ENCODE peak calls at places on chromosomes 1 and 21, in four cellular contexts. A is BJ, P is pancreas, Q is dorsolateral prefrontal cortex. I is an unnamed sample.

GRCh38 chr1:220045356-220046051 is 801 bp downstream of the EPRS1 start:
- DNase-seq in Q (no peak), P (no peak), A (no peak), I (no peak)

GRCh38 chr1:157517026-157517425 is 35.3 kb downstream of the FCRL5 start:
- DNase-seq in Q (no peak), A (no peak), P (no peak), I (no peak)

GRCh38 chr21:42841156-42841915 is 38.0 kb downstream of the WDR4 start:
- DNase-seq in A (no peak), P (peak), Q (no peak), I (no peak)

GRCh38 chr1:211876849-211877248 is 46.3 kb upstream of the LPGAT1 start:
- DNase-seq in P (no peak), A (no peak), Q (no peak), I (no peak)

GRCh38 chr1:168735987-168736386 is 7.0 kb upstream of the DPT start:
- DNase-seq in Q (no peak), A (no peak), P (no peak), I (no peak)

GRCh38 chr1:11564237-11564636 is 85.3 kb downstream of the DISP3 start:
- DNase-seq in A (no peak), P (no peak), Q (no peak), I (no peak)

GRCh38 chr1:185155600-185156320 is 993 bp downstream of the TRMT1L start:
- DNase-seq in A (no peak), Q (no peak), P (no peak), I (no peak)

GRCh38 chr1:177164380-177165068 is at the start of gene ASTN1:
- DNase-seq in Q (peak), A (no peak), P (peak), I (peak)

GRCh38 chr1:219555802-219556201 is 57.1 kb downstream of the ZC3H11B start:
- DNase-seq in A (no peak), Q (no peak), P (no peak), I (no peak)

GRCh38 chr1:98651116-98651625 is 10.3 kb upstream of the SNX7 start:
- DNase-seq in P (no peak), A (no peak), Q (no peak), I (no peak)

GRCh38 chr1:212545941-212546638 is 62.5 kb upstream of the ATF3 start:
- DNase-seq in P (no peak), A (no peak), Q (no peak), I (no peak)

GRCh38 chr1:112872551-112872962 is 83.4 kb downstream of the SLC16A1 start:
- DNase-seq in A (no peak), P (no peak), Q (no peak), I (no peak)

GRCh38 chr1:190067592-190067991 is 410.1 kb downstream of the BRINP3 start:
- DNase-seq in A (no peak), Q (no peak), P (no peak), I (no peak)

GRCh38 chr1:111571987-111572386 is 47.6 kb upstream of the RAP1A start:
- DNase-seq in P (no peak), A (no peak), Q (no peak), I (no peak)

GRCh38 chr1:14067036-14067435 is 367.0 kb downstream of the PRDM2 start:
- DNase-seq in P (no peak), Q (no peak), A (no peak), I (no peak)

GRCh38 chr1:6041432-6042062 is 4.1 kb upstream of the KCNAB2 start:
- DNase-seq in A (no peak), P (no peak), Q (peak), I (peak)

GRCh38 chr1:3284691-3285090 is 169.8 kb upstream of the ARHGEF16 start:
- DNase-seq in P (no peak), Q (no peak), A (no peak), I (no peak)

GRCh38 chr1:222068101-222068500 is 326.2 kb upstream of the DUSP10 start:
- DNase-seq in Q (no peak), A (no peak), P (no peak), I (no peak)

GRCh38 chr1:87787551-87787950 is 458.9 kb downstream of the LMO4 start:
- DNase-seq in Q (no peak), A (no peak), P (no peak), I (no peak)

GRCh38 chr1:44220001-44220751 is 6.9 kb downstream of the DMAP1 start:
- DNase-seq in P (no peak), A (no peak), Q (no peak), I (no peak)

GRCh38 chr1:235023197-235024044 is 105.2 kb downstream of the TOMM20 start:
- DNase-seq in A (no peak), P (no peak), Q (no peak), I (no peak)

GRCh38 chr1:8831329-8831728 is 13.9 kb upstream of the RERE start:
- DNase-seq in A (no peak), Q (no peak), P (no peak), I (no peak)

GRCh38 chr1:93362237-93362636 is 16.5 kb downstream of the DR1 start:
- DNase-seq in Q (no peak), P (no peak), A (no peak), I (no peak)

GRCh38 chr1:207164086-207164485 is 60.1 kb downstream of the C4BPA start:
- DNase-seq in A (no peak), Q (no peak), P (no peak), I (no peak)

GRCh38 chr1:3518256-3518655 is 63.8 kb downstream of the ARHGEF16 start:
- DNase-seq in Q (no peak), P (no peak), A (no peak), I (no peak)

DNA sequence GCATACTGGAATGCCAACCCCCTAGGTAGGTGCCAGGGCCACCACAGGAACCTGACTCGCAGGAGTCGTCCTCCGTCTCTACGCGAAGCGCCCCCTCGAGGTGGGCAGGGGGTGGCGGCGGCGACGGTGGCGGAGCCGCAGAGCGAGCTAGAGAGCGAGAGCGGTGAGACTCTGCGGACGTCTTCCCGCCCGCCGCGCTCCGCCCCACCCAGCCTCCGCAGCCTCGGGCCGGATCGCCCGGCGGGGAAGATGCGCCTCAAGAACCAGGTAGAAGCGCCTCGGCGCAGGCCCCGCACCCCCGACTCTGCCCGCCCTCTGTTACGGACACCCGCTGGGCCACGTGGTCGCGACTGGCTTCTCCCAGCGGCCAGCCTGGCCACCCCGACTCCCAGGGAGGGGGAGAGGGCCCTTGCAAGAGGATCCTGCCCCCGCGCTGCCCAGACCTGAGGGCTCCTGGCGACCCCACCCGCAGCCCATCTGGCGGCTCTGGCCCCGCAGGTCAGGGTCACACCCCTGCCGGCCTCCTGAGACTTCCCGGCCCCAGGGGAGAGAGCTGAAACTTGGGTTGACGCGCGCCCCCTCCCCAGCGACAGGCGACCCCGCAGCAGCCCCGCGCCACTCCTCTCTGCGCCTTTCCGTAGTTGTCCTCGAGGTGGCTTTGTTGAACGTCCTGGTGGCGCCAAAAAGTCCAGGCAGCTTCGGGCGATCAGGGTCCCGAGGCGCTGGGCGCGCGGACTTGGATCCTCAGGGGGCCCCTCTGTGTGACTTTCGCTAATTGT is 24.4 kb upstream of the AGBL4 start:
- DNase-seq in Q (peak), A (no peak), P (peak), I (no peak)
- TF ChIP-seq CTCF in Q (peak), A (no peak), P (peak), I (no peak)

DNA sequence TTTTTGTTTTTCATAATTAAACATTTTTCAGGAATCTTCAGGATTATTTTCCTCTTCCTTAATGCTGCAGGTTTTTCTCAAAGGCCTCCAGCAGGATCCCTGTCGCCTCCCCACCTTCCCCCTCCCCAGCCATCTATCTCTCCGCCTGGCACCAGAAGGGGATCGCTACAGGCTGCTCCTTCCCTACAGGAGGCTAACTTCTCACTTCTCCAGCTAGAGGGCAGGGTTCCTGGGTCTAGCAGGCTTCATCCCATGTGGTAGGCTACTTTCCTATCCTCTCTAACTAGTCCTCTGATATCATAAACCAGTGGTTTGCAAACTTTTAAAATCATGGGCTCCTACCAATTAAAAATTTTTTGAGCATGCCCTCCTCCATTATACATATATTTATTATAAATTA is 104.1 kb downstream of the KCNN3 start:
- DNase-seq in Q (no peak), P (no peak), A (no peak), I (no peak)
- TF ChIP-seq CTCF in Q (peak), P (no peak), A (peak), I (peak)

GRCh38 chr1:37177230-37177864 is 143.0 kb upstream of the GRIK3 start:
- DNase-seq in P (no peak), A (no peak), Q (peak), I (peak)
- TF ChIP-seq CTCF in P (no peak), A (peak), Q (peak), I (peak)

DNA sequence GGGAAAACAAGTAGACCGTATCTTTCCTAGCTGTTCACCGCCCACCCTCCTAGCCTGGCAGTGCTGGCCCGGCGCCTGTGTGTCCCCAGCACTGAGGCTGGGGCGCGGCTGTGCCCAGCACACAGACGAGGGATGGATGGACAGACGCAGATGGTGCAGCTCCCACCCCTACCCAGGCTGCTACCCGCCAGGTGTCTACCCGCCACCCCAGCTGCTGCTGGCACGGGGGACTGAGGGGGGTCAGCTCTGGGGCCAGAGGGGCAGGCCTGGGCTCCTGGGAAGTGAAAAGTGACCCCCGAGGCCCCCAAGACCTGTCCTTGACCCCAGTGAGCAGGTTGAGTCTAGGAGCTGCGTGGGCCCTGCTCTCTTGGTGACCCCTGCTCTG is 2.9 kb upstream of the VWA1 start:
- DNase-seq in Q (no peak), P (no peak), A (no peak), I (no peak)
- TF ChIP-seq CTCF in Q (no peak), P (no peak), A (no peak), I (no peak)

GRCh38 chr1:110548381-110548780 is 29.4 kb upstream of the KCNA10 start:
- DNase-seq in A (no peak), Q (no peak), P (no peak), I (no peak)
- TF ChIP-seq CTCF in A (peak), Q (peak), P (peak), I (peak)

DNA sequence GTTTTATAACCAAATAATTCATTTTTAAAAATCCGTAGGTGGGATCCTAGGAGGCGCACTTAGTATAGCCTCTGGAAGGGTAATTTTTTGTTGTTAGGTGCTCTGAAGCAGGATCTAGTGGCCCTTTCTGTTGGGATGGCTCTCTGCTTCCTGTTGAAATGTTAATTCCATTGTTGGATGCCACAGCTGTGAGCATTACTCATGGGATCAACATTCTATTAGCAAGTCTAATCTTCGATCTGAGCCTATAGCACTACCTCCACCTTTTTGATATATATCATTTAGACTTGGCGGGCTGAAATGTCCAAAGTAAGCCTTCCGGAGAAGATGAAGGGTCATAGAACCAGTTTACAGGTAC is 1.3 kb downstream of the CXADR start:
- DNase-seq in A (no peak), Q (no peak), P (no peak), I (no peak)
- TF ChIP-seq CTCF in A (no peak), Q (no peak), P (no peak), I (no peak)

GRCh38 chr21:34923202-34923601 is 125.9 kb downstream of the RUNX1 start:
- DNase-seq in P (no peak), A (no peak), Q (no peak), I (no peak)

GRCh38 chr21:34923626-34924025 is 125.5 kb downstream of the RUNX1 start:
- DNase-seq in P (no peak), A (no peak), Q (no peak), I (no peak)

GRCh38 chr21:34921151-34921550 is 128.0 kb downstream of the RUNX1 start:
- DNase-seq in P (no peak), Q (no peak), A (no peak), I (no peak)

GRCh38 chr21:34924194-34924593 is 124.9 kb downstream of the RUNX1 start:
- DNase-seq in Q (no peak), P (no peak), A (no peak), I (no peak)

DNA sequence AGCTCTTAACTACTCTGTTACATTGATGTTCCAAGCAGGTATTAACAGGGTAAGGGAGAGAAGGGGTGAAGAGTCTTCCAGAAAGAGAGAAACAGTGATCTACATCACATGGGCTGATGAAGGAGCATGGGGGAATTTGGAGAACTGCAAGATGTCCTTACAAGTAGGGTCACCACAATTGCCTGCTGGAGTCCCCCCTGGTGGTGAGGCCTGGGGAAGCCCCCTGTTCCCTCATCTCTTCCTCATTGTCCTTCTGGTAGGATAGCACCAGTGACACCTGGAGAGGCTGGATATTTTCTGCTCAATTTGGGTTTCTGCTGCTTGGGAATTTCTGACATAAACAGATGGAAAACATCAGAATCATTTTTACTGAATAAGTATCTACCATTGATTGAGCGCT is 126.6 kb downstream of the RUNX1 start:
- DNase-seq in Q (no peak), P (no peak), A (no peak), I (no peak)
- TF ChIP-seq CTCF in Q (no peak), P (no peak), A (no peak), I (no peak)

DNA sequence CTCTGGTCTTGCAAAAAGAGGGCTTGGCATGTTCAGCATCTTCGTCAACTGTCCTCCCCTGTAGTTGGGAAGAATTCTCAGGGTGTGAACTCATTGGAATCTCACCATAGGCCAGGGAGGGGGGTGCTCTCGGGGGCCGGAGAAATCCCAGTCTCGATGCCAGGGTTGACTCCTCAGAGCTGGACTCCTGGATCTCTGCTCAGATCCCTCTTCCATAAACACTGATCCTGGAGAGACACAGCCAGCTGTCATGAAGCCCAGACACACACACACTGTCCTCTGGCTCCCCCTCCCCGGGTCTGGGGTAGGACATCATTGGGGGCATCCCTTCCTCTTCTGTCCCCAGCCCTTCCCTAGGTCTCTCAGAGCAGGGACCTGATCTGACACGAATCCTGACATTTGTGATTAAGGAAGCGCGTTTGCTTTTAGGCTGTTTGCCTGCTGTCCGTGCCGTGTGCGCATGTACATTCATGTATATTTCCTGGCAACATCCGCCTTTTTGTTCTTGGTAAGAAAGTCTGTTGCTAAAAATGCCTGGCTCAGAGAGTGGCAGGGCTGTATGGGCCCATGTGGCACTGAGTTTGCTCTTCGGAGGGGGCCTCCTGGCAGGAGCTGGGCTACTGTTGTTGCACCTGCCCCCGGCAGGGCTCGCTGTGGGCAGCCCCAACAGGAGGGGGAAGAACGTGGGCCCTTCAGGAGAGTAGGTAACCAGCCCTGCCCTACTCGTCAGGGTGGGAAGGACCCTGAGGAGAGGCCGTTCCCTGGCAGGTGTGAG is 45.4 kb upstream of the SELENON start:
- DNase-seq in A (no peak), Q (no peak), P (no peak), I (no peak)
- TF ChIP-seq CTCF in A (no peak), Q (no peak), P (no peak), I (no peak)

DNA sequence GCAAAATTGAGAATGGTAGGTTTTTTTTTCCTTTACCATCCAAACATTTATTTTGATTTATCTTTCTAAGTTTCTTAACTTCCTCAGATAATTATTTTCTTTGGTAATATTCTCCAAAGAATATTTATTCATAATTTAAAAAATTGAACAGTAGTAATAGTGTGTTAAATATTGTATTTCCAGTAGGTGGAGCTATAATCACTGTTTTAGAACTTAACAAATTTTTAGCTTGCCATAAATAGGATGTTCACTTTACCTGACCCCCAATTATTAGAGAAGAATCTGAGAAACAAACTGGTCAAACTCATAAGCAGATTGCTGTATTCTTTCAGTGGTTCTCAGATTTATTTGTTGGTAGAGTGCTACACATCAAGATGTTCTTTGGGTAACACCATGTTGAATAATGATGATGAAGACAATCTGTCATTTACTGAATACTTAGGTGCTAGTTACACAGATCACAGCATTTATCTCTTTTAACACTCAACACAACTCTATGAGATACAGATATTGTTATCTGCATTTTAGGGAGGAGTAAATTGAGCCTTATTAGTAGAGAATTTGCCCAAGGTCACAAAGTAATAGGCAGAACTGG is 82.4 kb upstream of the GPR88 start:
- DNase-seq in A (no peak), P (no peak), Q (no peak), I (no peak)
- TF ChIP-seq CTCF in A (peak), P (peak), Q (peak), I (peak)

I was measured in neural crest cell.